ENCODE peak calls at places on chromosomes 2 and 18, in six cellular contexts. L is GM12878, R is K562, I is A549, C is HepG2, T is endothelial cell of umbilical vein. W is an unnamed sample.

GRCh38 chr2:10776231-10776977 is 36.2 kb downstream of the PDIA6 start:
- DNase-seq in I (no peak), L (no peak), T (no peak), R (no peak), C (no peak), W (no peak)

GRCh38 chr2:46339676-46340459 is 42.7 kb downstream of the EPAS1 start:
- DNase-seq in I (no peak), L (no peak), C (peak), T (peak), R (peak), W (peak)

GRCh38 chr18:78642561-78643398 is 336.8 kb upstream of the SALL3 start:
- DNase-seq in L (no peak), I (no peak), T (no peak), C (no peak), R (no peak), W (peak)

GRCh38 chr2:119292226-119292625 is 68.6 kb downstream of the STEAP3 start:
- DNase-seq in L (no peak), C (peak), T (no peak), R (no peak), I (no peak), W (no peak)

GRCh38 chr2:120736955-120737801 is 1.5 kb downstream of the GLI2 start:
- DNase-seq in R (no peak), I (peak), T (no peak), L (no peak), C (no peak), W (no peak)

GRCh38 chr18:50973367-50974126 is 5.7 kb downstream of the ELAC1 start:
- DNase-seq in C (peak), I (peak), R (no peak), T (no peak), L (no peak), W (peak)

GRCh38 chr2:195563857-195564512 is 93.0 kb upstream of the SLC39A10 start:
- DNase-seq in T (no peak), C (no peak), I (no peak), R (no peak), L (no peak), W (peak)

GRCh38 chr18:45602926-45603325 is 12.3 kb upstream of the SLC14A2 start:
- DNase-seq in T (no peak), R (no peak), C (no peak), L (no peak), I (no peak), W (no peak)

GRCh38 chr2:177688844-177689243 is 296.3 kb downstream of the AGPS start:
- DNase-seq in T (no peak), L (no peak), R (no peak), C (no peak), I (no peak), W (no peak)

GRCh38 chr2:143230506-143231256 is 101.5 kb downstream of the ARHGAP15 start:
- DNase-seq in C (no peak), T (no peak), I (no peak), R (no peak), L (no peak), W (no peak)

GRCh38 chr2:117987121-117987520 is 26.7 kb downstream of the CCDC93 start:
- DNase-seq in I (no peak), T (no peak), C (no peak), R (no peak), L (no peak), W (no peak)

GRCh38 chr2:45404807-45405297 is 206.2 kb downstream of the SRBD1 start:
- DNase-seq in T (no peak), L (no peak), I (no peak), R (no peak), C (no peak), W (no peak)

GRCh38 chr2:202408546-202409140 is 32.5 kb downstream of the BMPR2 start:
- DNase-seq in R (no peak), L (no peak), I (no peak), C (no peak), T (peak), W (no peak)
- TF ChIP-seq MYC in R (no peak), L (no peak), I (no peak), C (no peak), T (no peak), W (no peak)

GRCh38 chr2:22694856-22695255 is 690.1 kb upstream of the KLHL29 start:
- DNase-seq in C (no peak), T (no peak), I (no peak), L (no peak), R (no peak), W (no peak)
- H3K4me3 ChIP-seq in C (no peak), T (no peak), I (no peak), L (no peak), R (no peak), W (no peak)

GRCh38 chr2:132462242-132462641 is 45.6 kb downstream of the GPR39 start:
- DNase-seq in T (no peak), L (no peak), C (no peak), I (no peak), R (peak), W (no peak)
- TF ChIP-seq MYC in T (no peak), L (no peak), C (no peak), I (no peak), R (no peak), W (no peak)

DNA sequence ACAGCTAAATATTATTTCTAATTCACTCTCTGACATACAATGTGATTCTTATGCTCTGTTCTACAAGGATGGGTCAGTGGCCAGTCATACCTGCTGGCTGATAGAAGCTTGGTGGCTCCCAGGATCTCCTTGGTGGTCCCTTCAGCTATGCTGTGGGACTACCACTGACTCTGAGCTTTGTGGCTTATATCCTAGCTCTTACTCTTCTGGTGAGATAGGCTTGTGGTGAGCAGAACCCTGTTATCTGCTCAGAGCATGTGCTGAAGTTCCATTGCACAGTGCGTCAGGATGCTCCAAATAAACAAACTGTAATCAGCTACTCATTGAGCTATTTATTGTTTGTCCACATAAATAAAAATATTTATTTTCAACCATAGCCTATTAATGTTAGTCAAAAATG is 51.7 kb downstream of the MFSD6 start:
- DNase-seq in L (no peak), T (no peak), I (no peak), R (peak), C (no peak), W (no peak)
- H3K4me3 ChIP-seq in L (no peak), T (no peak), I (no peak), R (no peak), C (no peak), W (no peak)

DNA sequence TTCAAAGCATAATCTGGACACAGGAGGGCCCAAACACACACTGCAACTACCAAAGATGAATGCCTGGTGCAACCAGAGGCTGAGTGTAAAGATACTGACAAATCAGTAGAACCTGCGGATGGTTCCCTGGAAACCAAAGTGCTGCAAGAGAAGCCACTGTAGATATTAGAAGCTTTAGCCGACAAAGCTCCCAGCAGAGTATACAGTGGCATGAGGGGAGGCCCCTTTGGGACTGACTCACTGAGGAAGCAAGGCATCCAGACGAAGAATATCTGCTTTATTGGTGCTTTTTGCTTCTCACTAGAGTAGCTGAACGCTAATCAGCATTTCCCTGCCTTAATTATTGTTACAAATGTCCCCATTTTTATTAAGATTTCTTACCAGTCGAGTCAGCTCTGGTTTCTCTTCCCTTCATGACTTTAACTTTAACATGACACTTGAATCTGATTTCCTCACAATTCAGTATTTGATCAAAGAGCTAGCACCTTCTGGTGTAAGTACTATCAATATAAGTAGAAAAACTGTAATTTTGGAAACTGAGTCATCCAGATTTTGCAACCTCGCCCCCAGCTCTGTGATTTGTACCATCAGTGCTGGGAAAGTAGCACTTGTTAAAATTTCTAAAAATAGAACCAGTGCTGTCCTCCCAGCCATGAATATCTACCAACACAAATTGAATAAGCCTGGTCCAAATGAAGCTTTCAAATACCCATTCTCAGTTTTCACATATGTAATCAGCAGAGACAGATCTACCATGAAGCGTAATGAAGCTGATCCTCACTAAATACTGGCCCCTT is 34.2 kb downstream of the FIGN start:
- DNase-seq in R (no peak), T (no peak), I (no peak), L (no peak), C (no peak), W (no peak)
- TF ChIP-seq MYC in R (no peak), T (no peak), I (no peak), L (no peak), C (no peak), W (no peak)

DNA sequence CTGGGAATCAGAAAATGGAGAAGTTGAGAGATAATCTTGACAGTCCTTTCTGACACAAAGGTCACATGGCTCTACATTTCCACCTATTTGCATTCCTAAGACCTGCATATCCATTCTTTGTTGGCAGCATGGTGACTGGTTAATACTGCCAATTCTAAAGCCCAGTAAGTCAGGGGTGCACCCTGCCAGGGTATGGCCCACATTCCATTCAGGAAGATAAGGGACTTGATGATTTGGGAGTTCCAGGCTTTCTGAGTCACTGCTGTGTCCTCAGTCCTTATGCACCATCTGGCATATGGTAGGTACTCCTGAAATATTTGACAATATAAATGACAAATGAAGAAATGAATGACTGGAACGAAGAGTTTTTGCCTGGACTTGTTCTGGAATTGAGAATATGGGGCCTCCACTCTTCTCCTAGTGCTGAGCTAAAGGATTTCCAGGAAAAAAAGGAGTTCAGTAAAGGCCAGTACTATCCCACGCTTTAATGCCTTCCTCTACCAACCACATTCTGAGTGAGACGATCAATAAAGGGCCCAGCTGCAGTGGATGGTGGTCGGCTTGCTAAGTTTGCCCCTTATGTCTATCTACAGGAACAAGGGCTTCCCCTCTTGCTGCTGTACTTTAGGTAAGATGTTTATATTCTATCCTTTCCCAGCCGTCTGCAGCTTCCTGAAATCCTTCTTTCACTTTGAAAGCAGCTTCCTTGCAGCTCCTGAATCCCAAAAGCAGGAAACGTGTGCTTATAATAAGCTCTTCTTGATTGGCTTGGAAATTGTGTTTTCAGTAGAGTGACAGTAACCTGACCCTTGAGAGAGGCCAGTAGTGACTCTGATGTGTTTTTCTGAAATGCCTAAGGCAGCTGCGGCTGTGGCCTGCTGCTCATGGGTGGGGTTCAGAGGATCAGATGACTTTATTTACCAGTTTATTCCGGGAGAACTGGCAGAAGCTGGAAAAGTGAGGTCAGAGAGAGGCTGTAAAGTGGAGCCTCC is 31.9 kb upstream of the EIF2AK3 start:
- DNase-seq in L (no peak), T (peak), C (peak), I (no peak), R (peak), W (no peak)
- H3K4me3 ChIP-seq in L (no peak), T (no peak), C (peak), I (no peak), R (no peak), W (no peak)

DNA sequence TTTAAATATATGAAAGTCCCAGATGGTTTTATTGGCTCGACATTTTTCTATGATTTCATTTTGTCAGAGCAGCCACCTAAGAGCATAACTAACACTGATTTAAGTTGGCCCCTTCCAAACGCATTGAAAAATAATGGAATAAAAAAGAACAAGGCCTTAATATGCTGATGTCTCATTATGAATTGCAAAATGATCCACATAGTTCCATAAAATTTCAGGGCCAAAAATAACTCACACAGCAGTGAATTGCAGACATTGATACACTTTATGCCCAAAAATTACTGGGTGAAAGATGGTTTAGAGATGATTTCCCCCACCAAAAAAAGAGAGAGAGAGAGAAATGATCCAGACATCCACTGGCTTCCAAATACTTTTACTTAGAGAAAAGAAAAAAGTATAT is 213.3 kb upstream of the RND3 start:
- DNase-seq in L (no peak), T (no peak), R (no peak), I (no peak), C (no peak), W (no peak)
- TF ChIP-seq MYC in L (no peak), T (no peak), R (no peak), I (no peak), C (no peak), W (no peak)

W was measured in NB4.